ENCODE peak calls at places on chromosomes 1 and 21, in seven cellular contexts. B is ovary, V is body of pancreas, S is lung, X is K562, I is aorta, Z is neuronal stem cell. T is an unnamed sample. For H3K27me3 and H3K4me1, the result is how much of the 10 kb centered on the place peaks cover.

GRCh38 chr21:34707876-34708325 is 39.1 kb downstream of the CLIC6 start:
- DNase-seq in V (no peak), I (no peak), X (no peak), Z (no peak), S (no peak), B (no peak), T (no peak)

GRCh38 chr1:239784896-239785295 is 306.8 kb upstream of the FMN2 start:
- DNase-seq in X (no peak), I (no peak), S (no peak), V (no peak), Z (no peak), B (no peak), T (no peak)

GRCh38 chr1:44405804-44406743 is 1.0 kb downstream of the RNF220 start:
- DNase-seq in B (no peak), S (no peak), I (peak), V (no peak), Z (no peak), X (no peak), T (no peak)

GRCh38 chr21:26846036-26846931 is 1.1 kb upstream of the ADAMTS1 start:
- DNase-seq in V (peak), I (peak), Z (peak), S (peak), B (peak), X (no peak), T (peak)

GRCh38 chr1:220689696-220690095 is 467 bp upstream of the C1orf115 start:
- DNase-seq in X (no peak), S (no peak), B (no peak), V (no peak), I (no peak), Z (no peak), T (no peak)

GRCh38 chr1:228263636-228264035 is 55.8 kb downstream of the OBSCN start:
- DNase-seq in X (no peak), V (no peak), S (no peak), Z (no peak), I (no peak), B (no peak), T (no peak)

GRCh38 chr1:65814752-65815151 is 22.1 kb downstream of the PDE4B start:
- DNase-seq in Z (no peak), X (no peak), V (no peak), B (no peak), S (no peak), I (no peak), T (no peak)

GRCh38 chr1:45793942-45794604 is 9.3 kb upstream of the MAST2 start:
- DNase-seq in Z (no peak), B (no peak), X (no peak), V (no peak), S (no peak), I (no peak), T (no peak)

GRCh38 chr1:229347528-229347927 is 4.7 kb upstream of the CCSAP start:
- DNase-seq in B (no peak), X (no peak), S (no peak), Z (no peak), I (no peak), V (peak), T (no peak)

GRCh38 chr1:228281631-228282328 is 73.9 kb downstream of the OBSCN start:
- DNase-seq in Z (no peak), S (no peak), X (no peak), B (no peak), I (peak), V (no peak), T (no peak)

GRCh38 chr1:200818248-200818647 is 54.5 kb upstream of the GPR25 start:
- DNase-seq in X (no peak), Z (no peak), V (no peak), B (no peak), I (no peak), S (no peak), T (no peak)

GRCh38 chr21:45892156-45892919 is 89.2 kb upstream of the COL6A1 start:
- DNase-seq in V (no peak), B (no peak), S (no peak), I (peak), Z (no peak), X (no peak), T (peak)

GRCh38 chr1:13749543-13750307 is 49.7 kb downstream of the PRDM2 start:
- DNase-seq in S (peak), Z (peak), I (peak), X (no peak), V (peak), B (peak), T (peak)

GRCh38 chr1:48109390-48110009 is 112.3 kb upstream of the TRABD2B start:
- DNase-seq in X (no peak), Z (peak), B (no peak), I (no peak), S (no peak), V (peak), T (no peak)

GRCh38 chr1:13941315-13941714 is 241.3 kb downstream of the PRDM2 start:
- DNase-seq in S (no peak), V (no peak), Z (no peak), X (no peak), I (no peak), B (no peak), T (no peak)

GRCh38 chr1:201561604-201562003 is 22.7 kb downstream of the NAV1 start:
- DNase-seq in X (no peak), Z (no peak), B (no peak), S (no peak), I (no peak), V (no peak), T (no peak)

GRCh38 chr1:32336963-32337675 is 1.1 kb upstream of the MARCKSL1 start:
- DNase-seq in X (peak), I (no peak), Z (no peak), S (peak), B (peak), V (peak), T (peak)

GRCh38 chr1:180917306-180918065 is 4.8 kb downstream of the KIAA1614 start:
- DNase-seq in I (no peak), X (no peak), S (no peak), V (no peak), B (no peak), Z (no peak), T (no peak)

GRCh38 chr1:181101581-181102226 is 13.2 kb downstream of the IER5 start:
- DNase-seq in I (no peak), V (no peak), X (no peak), B (no peak), Z (no peak), S (no peak), T (no peak)

GRCh38 chr1:220879509-220880366 is 495 bp downstream of the HLX start:
- DNase-seq in X (peak), S (no peak), V (peak), B (peak), I (peak), Z (no peak), T (peak)

GRCh38 chr1:1088036-1088800 is 14.1 kb upstream of the RNF223 start:
- DNase-seq in B (no peak), X (no peak), S (no peak), Z (no peak), V (no peak), I (peak), T (no peak)

GRCh38 chr1:27563407-27564263 is 40.3 kb downstream of the AHDC1 start:
- DNase-seq in X (peak), Z (no peak), S (peak), V (peak), B (peak), I (peak), T (peak)

GRCh38 chr1:199784127-199784526 is 243.4 kb upstream of the NR5A2 start:
- DNase-seq in V (no peak), Z (no peak), I (no peak), X (no peak), S (no peak), B (no peak), T (no peak)

GRCh38 chr1:74652711-74653131 is 20.9 kb downstream of the ERICH3 start:
- DNase-seq in X (no peak), B (no peak), Z (no peak), S (no peak), I (no peak), V (no peak), T (no peak)

GRCh38 chr21:30234643-30235042 is 18.7 kb upstream of the CLDN8 start:
- DNase-seq in V (no peak), Z (no peak), S (no peak), B (no peak), I (no peak), X (no peak), T (no peak)

GRCh38 chr1:194731025-194731424 is 1544.6 kb upstream of the B3GALT2 start:
- DNase-seq in X (no peak), B (no peak), Z (no peak), V (no peak), I (no peak), S (no peak), T (no peak)

GRCh38 chr1:118905206-118905605 is 82.9 kb downstream of the TBX15 start:
- DNase-seq in X (no peak), B (no peak), I (no peak), Z (no peak), S (no peak), V (no peak), T (no peak)

GRCh38 chr1:19476440-19477190 is 8.7 kb downstream of the CAPZB start:
- DNase-seq in X (no peak), S (no peak), Z (no peak), I (no peak), V (no peak), B (no peak), T (no peak)
- H3K27ac ChIP-seq in X (peak), S (peak), Z (no peak), I (peak), V (peak), B (no peak), T (peak)

DNA sequence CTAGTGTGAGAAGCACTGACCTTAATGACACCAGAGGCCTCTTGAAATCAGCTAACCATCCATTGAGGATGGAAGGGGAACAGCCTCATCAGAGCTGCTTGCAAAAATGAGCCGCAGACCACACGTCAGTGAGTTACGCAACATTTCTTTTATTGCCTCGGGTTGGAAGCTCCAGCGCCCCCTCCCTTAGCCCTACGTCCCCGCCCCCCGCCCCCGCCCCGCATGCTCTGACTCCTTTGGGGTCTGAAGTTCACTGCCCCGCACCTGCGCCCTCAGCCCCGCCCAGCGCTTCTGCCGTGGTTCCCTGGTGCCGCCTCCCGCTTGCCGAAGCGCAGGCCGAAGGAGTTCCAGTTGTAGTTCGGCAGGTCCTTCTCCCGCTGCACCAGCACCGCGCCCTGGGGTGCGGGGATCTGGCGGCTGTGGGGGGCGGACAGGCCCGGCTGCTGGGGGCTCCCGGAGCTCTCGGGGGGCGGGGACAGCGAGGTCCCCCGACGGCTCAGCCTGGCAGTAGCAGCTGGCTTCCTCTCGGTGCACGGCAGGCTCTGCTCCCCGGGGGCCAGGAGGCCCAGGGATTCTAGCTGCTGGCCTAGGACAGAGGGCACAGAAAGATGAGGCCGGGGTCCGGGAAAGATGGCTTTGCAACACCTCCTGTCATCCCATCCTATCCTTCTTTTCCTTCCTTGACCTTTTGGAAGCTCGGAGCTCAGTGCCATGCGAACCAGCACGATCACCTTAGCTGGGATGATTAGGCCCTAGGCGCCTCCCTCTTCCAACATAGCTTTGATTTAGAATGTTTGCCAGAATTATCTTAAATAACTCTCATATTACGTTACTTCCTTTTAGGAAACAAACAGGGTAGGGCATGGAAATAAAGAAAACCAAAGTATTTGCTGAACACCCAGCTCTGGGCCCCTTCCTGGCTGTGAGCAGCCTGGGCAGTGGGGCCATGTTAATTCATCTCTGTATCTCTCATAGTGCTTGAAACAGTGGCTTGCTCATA is 5.8 kb downstream of the KISS1 start:
- DNase-seq in S (no peak), Z (no peak), B (peak), V (peak), I (no peak), X (peak), T (no peak)
- H3K27me3 ChIP-seq in S (under half), Z (half or more), B (under half), V (under half), I (under half), X (half or more), T (half or more)

GRCh38 chr1:203199481-203200058 is 13.1 kb upstream of the CHI3L1 start:
- DNase-seq in B (no peak), V (no peak), Z (no peak), S (no peak), I (peak), X (no peak), T (no peak)
- H3K4me1 ChIP-seq in B (under half), V (under half), Z (under half), S (under half), I (under half), X (under half), T (under half)

GRCh38 chr1:20790785-20791184 is 3.7 kb upstream of the HP1BP3 start:
- DNase-seq in I (no peak), X (no peak), V (no peak), S (no peak), Z (no peak), B (no peak), T (no peak)

GRCh38 chr1:20787100-20787774 is at the start of gene HP1BP3:
- DNase-seq in X (peak), Z (peak), B (peak), S (peak), V (peak), I (peak), T (peak)

GRCh38 chr1:20786310-20787099 is 602 bp downstream of the HP1BP3 start:
- DNase-seq in I (peak), Z (peak), X (peak), S (peak), B (peak), V (peak), T (peak)

GRCh38 chr1:20787775-20788488 is 825 bp upstream of the HP1BP3 start:
- DNase-seq in B (no peak), S (no peak), X (peak), V (peak), Z (no peak), I (no peak), T (no peak)

GRCh38 chr1:20788489-20788795 is 1.3 kb upstream of the HP1BP3 start:
- DNase-seq in X (no peak), S (no peak), B (no peak), V (no peak), Z (no peak), I (no peak), T (no peak)
- H3K27ac ChIP-seq in X (peak), S (no peak), B (no peak), V (no peak), Z (no peak), I (no peak), T (no peak)

GRCh38 chr1:109479311-109479710 is 4.4 kb upstream of the ATXN7L2 start:
- DNase-seq in X (no peak), V (no peak), Z (no peak), B (no peak), I (no peak), S (no peak), T (no peak)

GRCh38 chr1:109478806-109479205 is 4.9 kb upstream of the ATXN7L2 start:
- DNase-seq in I (no peak), Z (no peak), B (no peak), S (no peak), X (peak), V (peak), T (no peak)

GRCh38 chr1:109479901-109480300 is 3.8 kb upstream of the ATXN7L2 start:
- DNase-seq in I (no peak), S (no peak), Z (no peak), V (no peak), B (no peak), X (no peak), T (no peak)

GRCh38 chr1:109476825-109477224 is 6.9 kb upstream of the ATXN7L2 start:
- DNase-seq in Z (no peak), I (no peak), B (no peak), V (no peak), S (no peak), X (peak), T (no peak)

GRCh38 chr1:109477821-109478220 is 5.9 kb upstream of the ATXN7L2 start:
- DNase-seq in Z (no peak), V (no peak), B (no peak), I (no peak), S (no peak), X (no peak), T (no peak)
- H3K27me3 ChIP-seq in Z (half or more), V (under half), B (under half), I (under half), S (under half), X (half or more), T (under half)

GRCh38 chr21:14883351-14883750 is 181.4 kb downstream of the NRIP1 start:
- DNase-seq in Z (no peak), S (no peak), V (no peak), I (no peak), X (no peak), B (no peak), T (no peak)

GRCh38 chr21:14879458-14879857 is 185.3 kb downstream of the NRIP1 start:
- DNase-seq in V (no peak), I (no peak), S (no peak), B (no peak), X (no peak), Z (no peak), T (no peak)

GRCh38 chr21:14878971-14879370 is 185.8 kb downstream of the NRIP1 start:
- DNase-seq in X (no peak), B (no peak), Z (no peak), V (no peak), I (no peak), S (no peak), T (no peak)

GRCh38 chr21:14881863-14882262 is 182.9 kb downstream of the NRIP1 start:
- DNase-seq in V (no peak), B (no peak), X (no peak), I (no peak), S (no peak), Z (no peak), T (no peak)

GRCh38 chr21:14880922-14881321 is 183.9 kb downstream of the NRIP1 start:
- DNase-seq in B (no peak), I (no peak), V (no peak), Z (no peak), S (no peak), X (no peak), T (no peak)
- H3K4me1 ChIP-seq in B (under half), I (under half), V (under half), Z (under half), S (under half), X (under half), T (under half)

DNA sequence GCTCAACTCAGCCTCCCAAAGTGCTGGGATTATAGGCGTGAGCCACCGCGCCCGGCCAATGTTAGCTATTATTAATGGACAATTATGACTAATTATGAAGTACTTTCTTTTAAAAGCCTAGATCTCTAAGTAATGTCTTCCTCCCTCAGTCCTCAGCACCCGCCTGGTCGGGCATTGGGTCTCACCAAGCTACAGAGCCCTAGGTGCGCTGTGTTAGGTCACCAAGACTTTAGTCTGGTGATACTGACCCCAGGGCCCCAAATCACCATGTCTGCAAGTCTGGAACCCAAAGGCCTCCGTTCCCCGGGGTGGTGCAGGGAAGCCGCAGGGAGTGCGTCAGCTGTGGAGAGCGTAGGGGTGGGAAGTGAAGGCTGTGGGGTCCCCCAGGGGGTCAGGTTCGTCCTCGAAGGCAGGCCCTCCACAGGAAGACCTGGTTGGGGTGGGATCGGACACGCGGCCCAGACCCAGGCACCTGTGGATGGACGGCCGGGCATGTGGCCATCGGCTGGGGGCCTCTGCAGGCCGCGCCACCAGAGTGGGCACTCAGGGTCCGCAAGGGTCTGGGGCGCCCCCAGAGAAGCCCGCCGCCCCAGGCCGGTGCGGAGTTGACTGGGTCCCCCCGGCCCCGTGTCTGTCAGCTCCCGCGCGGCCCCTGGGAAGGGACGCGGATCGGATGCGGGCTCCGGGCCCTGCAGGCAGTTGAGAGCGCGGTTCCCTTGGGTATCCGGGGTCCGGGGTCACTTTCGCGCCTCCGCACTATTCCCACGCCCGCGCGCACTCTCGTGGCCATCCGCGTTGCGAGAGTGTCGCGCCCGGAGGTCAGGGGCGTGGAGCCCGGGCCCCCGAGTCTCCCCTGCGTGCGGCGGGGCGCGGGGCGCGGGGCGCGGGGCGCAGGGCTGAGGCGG is 710 bp upstream of the PDXK start:
- DNase-seq in Z (no peak), B (no peak), S (no peak), X (no peak), I (peak), V (no peak), T (no peak)
- H3K27ac ChIP-seq in Z (no peak), B (peak), S (peak), X (peak), I (no peak), V (peak), T (peak)

GRCh38 chr1:117630423-117630998 is 24.7 kb downstream of the TENT5C start:
- DNase-seq in X (no peak), Z (no peak), V (peak), B (no peak), S (peak), I (no peak), T (peak)

GRCh38 chr1:117627562-117628165 is 21.8 kb downstream of the TENT5C start:
- DNase-seq in B (no peak), I (no peak), V (no peak), Z (no peak), X (no peak), S (peak), T (no peak)

GRCh38 chr1:117629625-117630422 is 24.0 kb downstream of the TENT5C start:
- DNase-seq in B (no peak), V (peak), Z (no peak), X (no peak), S (peak), I (no peak), T (no peak)

GRCh38 chr1:117631361-117631760 is 25.5 kb downstream of the TENT5C start:
- DNase-seq in S (peak), X (no peak), I (no peak), Z (no peak), B (no peak), V (peak), T (no peak)

GRCh38 chr1:117628343-117628742 is 22.5 kb downstream of the TENT5C start:
- DNase-seq in S (no peak), X (no peak), I (no peak), V (no peak), Z (no peak), B (no peak), T (no peak)
- H3K27me3 ChIP-seq in S (under half), X (under half), I (under half), V (under half), Z (under half), B (under half), T (under half)

DNA sequence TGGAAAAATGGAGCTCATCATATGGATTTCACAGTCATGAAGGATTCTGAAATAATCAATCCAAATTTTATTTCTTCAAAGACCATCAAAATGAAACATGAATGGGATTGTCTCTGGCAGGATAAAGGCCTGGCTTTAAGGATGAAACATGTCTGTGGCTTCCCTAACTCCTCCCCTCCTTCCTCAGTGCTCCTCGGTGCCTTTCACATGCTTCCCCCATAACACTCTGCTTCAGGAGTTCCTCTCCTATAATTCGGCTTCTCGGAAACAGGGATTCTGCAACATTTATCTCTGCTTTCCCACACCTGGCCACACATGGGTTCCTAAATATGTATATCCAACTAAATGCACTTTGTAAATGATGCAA is 153.9 kb downstream of the PLPP3 start:
- DNase-seq in I (no peak), V (no peak), X (no peak), B (no peak), Z (no peak), S (no peak), T (no peak)
- H3K4me1 ChIP-seq in I (under half), V (under half), X (under half), B (under half), Z (under half), S (under half), T (under half)

GRCh38 chr1:160630523-160631087 is 16.2 kb downstream of the SLAMF1 start:
- DNase-seq in I (no peak), V (no peak), Z (no peak), X (no peak), B (no peak), S (no peak), T (no peak)
- H3K27ac ChIP-seq in I (no peak), V (no peak), Z (no peak), X (no peak), B (no peak), S (no peak), T (no peak)